ENCODE peak calls at places on chromosomes 6 and 20, in eight cellular contexts. X, S, E, I, Q, H, D and Z are unnamed samples.

GRCh38 chr6:10463491-10464481 is 48.9 kb upstream of the TFAP2A start:
- DNase-seq in X (no peak), S (no peak), E (no peak), I (no peak), Q (no peak), H (no peak), D (no peak), Z (no peak)

GRCh38 chr6:30826961-30827342 is 57.4 kb upstream of the DDR1 start:
- DNase-seq in X (peak), S (peak), E (no peak), I (no peak), Q (no peak), H (no peak), D (no peak), Z (peak)

GRCh38 chr20:40467703-40468411 is 221.2 kb downstream of the MAFB start:
- DNase-seq in X (no peak), S (no peak), E (no peak), I (no peak), Q (no peak), H (no peak), D (no peak), Z (no peak)

GRCh38 chr6:14635933-14636599 is 518.5 kb downstream of the CD83 start:
- DNase-seq in X (no peak), S (no peak), E (no peak), I (no peak), Q (no peak), H (no peak), D (no peak), Z (no peak)

GRCh38 chr6:16238658-16239089 is 287 bp downstream of the GMPR start:
- DNase-seq in X (no peak), S (no peak), E (no peak), I (no peak), Q (no peak), H (no peak), D (no peak), Z (no peak)

GRCh38 chr6:108793449-108794134 is 54.6 kb upstream of the ARMC2 start:
- DNase-seq in X (no peak), S (no peak), E (no peak), I (no peak), Q (no peak), H (no peak), D (no peak), Z (no peak)

GRCh38 chr20:37615507-37616425 is 78.1 kb upstream of the CTNNBL1 start:
- DNase-seq in X (peak), S (no peak), E (no peak), I (peak), Q (no peak), H (peak), D (peak), Z (no peak)

GRCh38 chr6:22627644-22628043 is 58.3 kb downstream of the HDGFL1 start:
- DNase-seq in X (no peak), S (no peak), E (no peak), I (no peak), Q (no peak), H (no peak), D (no peak), Z (no peak)

GRCh38 chr6:108163644-108164536 is 1.9 kb upstream of the NR2E1 start:
- DNase-seq in X (no peak), S (no peak), E (no peak), I (no peak), Q (no peak), H (no peak), D (no peak), Z (no peak)

GRCh38 chr6:16783485-16783884 is 22.2 kb upstream of the ATXN1 start:
- DNase-seq in X (no peak), S (no peak), E (no peak), I (peak), Q (no peak), H (no peak), D (no peak), Z (peak)

GRCh38 chr6:80197474-80197873 is 91.0 kb downstream of the BCKDHB start:
- DNase-seq in X (no peak), S (no peak), E (no peak), I (no peak), Q (no peak), H (no peak), D (no peak), Z (peak)